ENCODE peak calls at places on chromosomes 4 and X, in seven cellular contexts. One of them, this sample, is unnamed.

GRCh38 chr4:52915131-52915645 is 53.1 kb downstream of the RASL11B start:
- DNase-seq in stimulated activated CD8-positive, alpha-beta memory T cell treated with anti-CD3 and anti-CD28 coated beads, Interleukin-4, amount 100 ng/mL, for 48 hours: no peak
- DNase-seq in pancreas: no peak
- DNase-seq in activated naive CD8-positive, alpha-beta T cell treated with anti-CD3 and anti-CD28 coated beads, Interleukin-2, amount 50 U/mL, for 24 hours: no peak
- DNase-seq in heart right ventricle: no peak
- DNase-seq in stimulated activated CD4-positive, alpha-beta T cell treated with anti-CD3 and anti-CD28 coated beads, Interleukin-1b, Interleukin-23, amount 100 ng/mL, for 4 hours: no peak
- DNase-seq in sigmoid colon: no peak
- DNase-seq in this sample: no peak

GRCh38 chrX:130636277-130636676 is 234.5 kb downstream of the RBMX2 start:
- DNase-seq in heart right ventricle: no peak
- DNase-seq in stimulated activated CD4-positive, alpha-beta T cell treated with anti-CD3 and anti-CD28 coated beads, Interleukin-1b, Interleukin-23, amount 100 ng/mL, for 4 hours: no peak
- DNase-seq in stimulated activated CD8-positive, alpha-beta memory T cell treated with anti-CD3 and anti-CD28 coated beads, Interleukin-4, amount 100 ng/mL, for 48 hours: no peak
- DNase-seq in sigmoid colon: no peak
- DNase-seq in activated naive CD8-positive, alpha-beta T cell treated with anti-CD3 and anti-CD28 coated beads, Interleukin-2, amount 50 U/mL, for 24 hours: no peak
- DNase-seq in pancreas: no peak
- DNase-seq in this sample: no peak

GRCh38 chr4:25144870-25145481 is 15.3 kb downstream of the SEPSECS start:
- DNase-seq in sigmoid colon: no peak
- DNase-seq in activated naive CD8-positive, alpha-beta T cell treated with anti-CD3 and anti-CD28 coated beads, Interleukin-2, amount 50 U/mL, for 24 hours: no peak
- DNase-seq in stimulated activated CD8-positive, alpha-beta memory T cell treated with anti-CD3 and anti-CD28 coated beads, Interleukin-4, amount 100 ng/mL, for 48 hours: no peak
- DNase-seq in pancreas: no peak
- DNase-seq in heart right ventricle: no peak
- DNase-seq in stimulated activated CD4-positive, alpha-beta T cell treated with anti-CD3 and anti-CD28 coated beads, Interleukin-1b, Interleukin-23, amount 100 ng/mL, for 4 hours: no peak
- DNase-seq in this sample: no peak

GRCh38 chr4:153014460-153014859 is 78.3 kb downstream of the FHDC1 start:
- DNase-seq in activated naive CD8-positive, alpha-beta T cell treated with anti-CD3 and anti-CD28 coated beads, Interleukin-2, amount 50 U/mL, for 24 hours: no peak
- DNase-seq in stimulated activated CD4-positive, alpha-beta T cell treated with anti-CD3 and anti-CD28 coated beads, Interleukin-1b, Interleukin-23, amount 100 ng/mL, for 4 hours: no peak
- DNase-seq in sigmoid colon: no peak
- DNase-seq in heart right ventricle: no peak
- DNase-seq in stimulated activated CD8-positive, alpha-beta memory T cell treated with anti-CD3 and anti-CD28 coated beads, Interleukin-4, amount 100 ng/mL, for 48 hours: no peak
- DNase-seq in pancreas: no peak
- DNase-seq in this sample: no peak

GRCh38 chr4:53744446-53745160 is 153.3 kb upstream of the LNX1 start:
- DNase-seq in activated naive CD8-positive, alpha-beta T cell treated with anti-CD3 and anti-CD28 coated beads, Interleukin-2, amount 50 U/mL, for 24 hours: no peak
- DNase-seq in stimulated activated CD4-positive, alpha-beta T cell treated with anti-CD3 and anti-CD28 coated beads, Interleukin-1b, Interleukin-23, amount 100 ng/mL, for 4 hours: no peak
- DNase-seq in stimulated activated CD8-positive, alpha-beta memory T cell treated with anti-CD3 and anti-CD28 coated beads, Interleukin-4, amount 100 ng/mL, for 48 hours: no peak
- DNase-seq in pancreas: no peak
- DNase-seq in sigmoid colon: no peak
- DNase-seq in heart right ventricle: no peak
- DNase-seq in this sample: no peak

GRCh38 chr4:3369781-3370660 is 71.7 kb upstream of the HGFAC start:
- DNase-seq in activated naive CD8-positive, alpha-beta T cell treated with anti-CD3 and anti-CD28 coated beads, Interleukin-2, amount 50 U/mL, for 24 hours: peak; percentile 27
- DNase-seq in pancreas: no peak
- DNase-seq in sigmoid colon: peak; percentile 77
- DNase-seq in stimulated activated CD4-positive, alpha-beta T cell treated with anti-CD3 and anti-CD28 coated beads, Interleukin-1b, Interleukin-23, amount 100 ng/mL, for 4 hours: no peak
- DNase-seq in stimulated activated CD8-positive, alpha-beta memory T cell treated with anti-CD3 and anti-CD28 coated beads, Interleukin-4, amount 100 ng/mL, for 48 hours: no peak
- DNase-seq in heart right ventricle: peak; percentile 71
- DNase-seq in this sample: no peak

GRCh38 chr4:18691431-18692200 is 670.1 kb upstream of the LCORL start:
- DNase-seq in heart right ventricle: no peak
- DNase-seq in pancreas: no peak
- DNase-seq in stimulated activated CD8-positive, alpha-beta memory T cell treated with anti-CD3 and anti-CD28 coated beads, Interleukin-4, amount 100 ng/mL, for 48 hours: no peak
- DNase-seq in activated naive CD8-positive, alpha-beta T cell treated with anti-CD3 and anti-CD28 coated beads, Interleukin-2, amount 50 U/mL, for 24 hours: no peak
- DNase-seq in stimulated activated CD4-positive, alpha-beta T cell treated with anti-CD3 and anti-CD28 coated beads, Interleukin-1b, Interleukin-23, amount 100 ng/mL, for 4 hours: no peak
- DNase-seq in sigmoid colon: no peak
- DNase-seq in this sample: no peak

GRCh38 chrX:139126493-139126892 is 404.0 kb upstream of the F9 start:
- DNase-seq in stimulated activated CD8-positive, alpha-beta memory T cell treated with anti-CD3 and anti-CD28 coated beads, Interleukin-4, amount 100 ng/mL, for 48 hours: peak; percentile 22
- DNase-seq in pancreas: peak; percentile 54
- DNase-seq in sigmoid colon: no peak
- DNase-seq in activated naive CD8-positive, alpha-beta T cell treated with anti-CD3 and anti-CD28 coated beads, Interleukin-2, amount 50 U/mL, for 24 hours: no peak
- DNase-seq in heart right ventricle: no peak
- DNase-seq in stimulated activated CD4-positive, alpha-beta T cell treated with anti-CD3 and anti-CD28 coated beads, Interleukin-1b, Interleukin-23, amount 100 ng/mL, for 4 hours: no peak
- DNase-seq in this sample: peak; percentile 18

GRCh38 chrX:71168134-71168533 is 23.5 kb downstream of the NLGN3 start:
- DNase-seq in sigmoid colon: no peak
- DNase-seq in stimulated activated CD8-positive, alpha-beta memory T cell treated with anti-CD3 and anti-CD28 coated beads, Interleukin-4, amount 100 ng/mL, for 48 hours: no peak
- DNase-seq in pancreas: no peak
- DNase-seq in heart right ventricle: no peak
- DNase-seq in activated naive CD8-positive, alpha-beta T cell treated with anti-CD3 and anti-CD28 coated beads, Interleukin-2, amount 50 U/mL, for 24 hours: no peak
- DNase-seq in stimulated activated CD4-positive, alpha-beta T cell treated with anti-CD3 and anti-CD28 coated beads, Interleukin-1b, Interleukin-23, amount 100 ng/mL, for 4 hours: no peak
- DNase-seq in this sample: no peak

GRCh38 chr4:127249066-127249766 is 383.5 kb upstream of the INTU start:
- DNase-seq in sigmoid colon: no peak
- DNase-seq in heart right ventricle: no peak
- DNase-seq in pancreas: no peak
- DNase-seq in stimulated activated CD8-positive, alpha-beta memory T cell treated with anti-CD3 and anti-CD28 coated beads, Interleukin-4, amount 100 ng/mL, for 48 hours: no peak
- DNase-seq in activated naive CD8-positive, alpha-beta T cell treated with anti-CD3 and anti-CD28 coated beads, Interleukin-2, amount 50 U/mL, for 24 hours: no peak
- DNase-seq in stimulated activated CD4-positive, alpha-beta T cell treated with anti-CD3 and anti-CD28 coated beads, Interleukin-1b, Interleukin-23, amount 100 ng/mL, for 4 hours: no peak
- DNase-seq in this sample: no peak

GRCh38 chr4:77801260-77801608 is 17.9 kb downstream of the CNOT6L start:
- DNase-seq in pancreas: no peak
- DNase-seq in stimulated activated CD8-positive, alpha-beta memory T cell treated with anti-CD3 and anti-CD28 coated beads, Interleukin-4, amount 100 ng/mL, for 48 hours: no peak
- DNase-seq in heart right ventricle: no peak
- DNase-seq in stimulated activated CD4-positive, alpha-beta T cell treated with anti-CD3 and anti-CD28 coated beads, Interleukin-1b, Interleukin-23, amount 100 ng/mL, for 4 hours: no peak
- DNase-seq in sigmoid colon: no peak
- DNase-seq in activated naive CD8-positive, alpha-beta T cell treated with anti-CD3 and anti-CD28 coated beads, Interleukin-2, amount 50 U/mL, for 24 hours: no peak
- DNase-seq in this sample: no peak